ENCODE peak calls at places on chromosomes 3 and 15, in seven cellular contexts. Q is Karpas-422; D is CD8-positive, alpha-beta memory T cell; N is esophagus squamous epithelium; O is cardiac muscle cell; C is GM23338; F is Panc1. W is an unnamed sample.

GRCh38 chr3:120435621-120436020 is 15.2 kb downstream of the FSTL1 start:
- DNase-seq in D (no peak), Q (no peak), O (no peak), C (no peak), N (no peak), F (no peak), W (no peak)

GRCh38 chr15:73809728-73810501 is 56.8 kb upstream of the INSYN1 start:
- DNase-seq in N (no peak), D (no peak), C (no peak), Q (no peak), F (no peak), O (no peak), W (no peak)

GRCh38 chr3:21729888-21730459 is 21.0 kb downstream of the ZNF385D start:
- DNase-seq in F (no peak), Q (no peak), O (no peak), C (no peak), D (no peak), N (no peak), W (no peak)

GRCh38 chr15:77025941-77026411 is 31.1 kb downstream of the PSTPIP1 start:
- DNase-seq in O (no peak), Q (no peak), C (no peak), F (no peak), N (no peak), D (no peak), W (no peak)

GRCh38 chr3:192220915-192221314 is 506.4 kb downstream of the FGF12 start:
- DNase-seq in C (no peak), O (no peak), D (no peak), Q (no peak), N (no peak), F (no peak), W (no peak)

GRCh38 chr3:47421741-47422649 is 41.2 kb downstream of the PTPN23 start:
- DNase-seq in Q (peak), O (no peak), F (no peak), D (no peak), C (no peak), N (no peak), W (no peak)

GRCh38 chr15:73172508-73172907 is 120.2 kb downstream of the NEO1 start:
- DNase-seq in O (no peak), N (no peak), D (no peak), C (no peak), F (no peak), Q (no peak), W (no peak)

GRCh38 chr3:18900994-18901393 is 247.3 kb upstream of the KCNH8 start:
- DNase-seq in F (no peak), C (no peak), Q (no peak), N (no peak), O (no peak), D (no peak), W (no peak)

GRCh38 chr3:78238811-78239210 is 1198.9 kb downstream of the ROBO2 start:
- DNase-seq in N (no peak), D (no peak), O (no peak), C (no peak), Q (no peak), F (no peak), W (no peak)

GRCh38 chr15:68382286-68383007 is 49.5 kb downstream of the ITGA11 start:
- DNase-seq in N (no peak), C (no peak), O (no peak), D (no peak), F (no peak), Q (no peak), W (no peak)

GRCh38 chr3:190252080-190252479 is 70.2 kb downstream of the CLDN1 start:
- DNase-seq in D (no peak), C (no peak), O (no peak), F (no peak), Q (no peak), N (no peak), W (no peak)

GRCh38 chr3:176577462-176577861 is 619.8 kb downstream of the TBL1XR1 start:
- DNase-seq in N (no peak), D (no peak), Q (no peak), O (no peak), C (peak), F (no peak), W (no peak)

GRCh38 chr3:60536420-60536819 is 714.8 kb downstream of the FHIT start:
- DNase-seq in O (no peak), N (no peak), D (no peak), Q (no peak), F (no peak), C (no peak), W (no peak)

GRCh38 chr15:47963265-47963664 is 157.5 kb upstream of the SLC24A5 start:
- DNase-seq in D (no peak), Q (no peak), F (no peak), N (no peak), O (no peak), C (no peak), W (no peak)

GRCh38 chr3:138093721-138094120 is 21.7 kb downstream of the DZIP1L start:
- DNase-seq in C (no peak), N (no peak), D (no peak), O (no peak), Q (no peak), F (no peak), W (no peak)

GRCh38 chr3:140288575-140288974 is 353.6 kb downstream of the CLSTN2 start:
- DNase-seq in Q (no peak), N (no peak), O (no peak), C (no peak), F (no peak), D (no peak), W (no peak)

GRCh38 chr3:190886945-190887344 is 24.5 kb upstream of the GMNC start:
- DNase-seq in N (no peak), D (no peak), Q (no peak), F (no peak), C (no peak), O (no peak), W (no peak)

GRCh38 chr3:63972196-63972595 is 51.1 kb downstream of the PSMD6 start:
- DNase-seq in C (no peak), O (no peak), D (no peak), F (no peak), Q (no peak), N (no peak), W (no peak)

GRCh38 chr3:126745760-126746394 is 41.8 kb downstream of the CHCHD6 start:
- DNase-seq in F (no peak), C (no peak), D (no peak), Q (no peak), N (no peak), O (peak), W (no peak)

GRCh38 chr3:119918992-119919933 is 137.4 kb downstream of the NR1I2 start:
- DNase-seq in D (no peak), C (peak), O (no peak), Q (no peak), F (no peak), N (no peak), W (no peak)

GRCh38 chr15:70854669-70854976 is 666 bp upstream of the LARP6 start:
- DNase-seq in D (no peak), C (peak), F (no peak), O (no peak), N (no peak), Q (no peak), W (no peak)

GRCh38 chr3:57939776-57940175 is 68.4 kb upstream of the FLNB start:
- DNase-seq in C (no peak), D (no peak), O (peak), Q (no peak), F (no peak), N (no peak), W (no peak)

GRCh38 chr15:31357148-31357547 is 30.5 kb downstream of the KLF13 start:
- DNase-seq in N (no peak), Q (no peak), O (no peak), D (no peak), C (no peak), F (no peak), W (peak)

GRCh38 chr15:88604972-88605506 is 16.1 kb upstream of the AEN start:
- DNase-seq in C (peak), D (no peak), F (no peak), O (peak), Q (no peak), N (no peak), W (no peak)

GRCh38 chr3:188720215-188720614 is 451.6 kb upstream of the TPRG1 start:
- DNase-seq in Q (no peak), F (no peak), O (no peak), D (no peak), C (no peak), N (no peak), W (no peak)

GRCh38 chr3:39941941-39942340 is 132.5 kb downstream of the MYRIP start:
- DNase-seq in N (no peak), F (no peak), C (no peak), Q (no peak), D (no peak), O (no peak), W (no peak)

GRCh38 chr3:12904951-12905315 is 63.6 kb upstream of the RPL32 start:
- DNase-seq in N (no peak), Q (no peak), C (no peak), D (no peak), O (no peak), F (no peak), W (no peak)
- H3K27ac ChIP-seq in N (no peak), Q (no peak), C (no peak), D (no peak), O (no peak), F (no peak), W (no peak)

GRCh38 chr3:15795563-15796308 is 2.0 kb downstream of the ANKRD28 start:
- DNase-seq in N (no peak), D (peak), O (no peak), F (no peak), C (no peak), Q (peak), W (no peak)
- H3K4me3 ChIP-seq in N (peak), D (no peak), O (no peak), F (peak), C (no peak), Q (peak), W (no peak)

DNA sequence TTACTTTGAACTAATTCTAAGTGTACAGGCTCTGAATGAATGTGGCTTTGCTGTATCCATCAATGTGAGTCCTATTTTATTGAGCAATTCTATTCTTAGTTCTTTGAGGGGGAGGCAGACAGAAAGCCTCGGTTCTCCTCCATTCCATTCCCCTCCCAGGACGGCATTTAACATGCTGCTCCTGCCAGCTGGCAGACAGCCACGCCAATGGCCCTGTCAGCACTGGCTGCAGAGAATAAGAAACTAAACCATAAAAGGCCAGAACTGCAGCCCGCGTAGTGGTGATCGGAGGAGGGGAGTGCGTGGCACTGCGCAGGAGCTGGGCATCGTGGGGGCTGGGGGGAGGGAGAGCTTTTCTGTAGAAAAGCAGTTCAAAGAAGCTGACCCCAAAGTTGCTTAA is 76.0 kb upstream of the HACD2 start:
- DNase-seq in C (no peak), N (no peak), Q (no peak), O (peak), D (no peak), F (no peak), W (no peak)
- H3K27ac ChIP-seq in C (no peak), N (peak), Q (no peak), O (peak), D (no peak), F (no peak), W (no peak)

DNA sequence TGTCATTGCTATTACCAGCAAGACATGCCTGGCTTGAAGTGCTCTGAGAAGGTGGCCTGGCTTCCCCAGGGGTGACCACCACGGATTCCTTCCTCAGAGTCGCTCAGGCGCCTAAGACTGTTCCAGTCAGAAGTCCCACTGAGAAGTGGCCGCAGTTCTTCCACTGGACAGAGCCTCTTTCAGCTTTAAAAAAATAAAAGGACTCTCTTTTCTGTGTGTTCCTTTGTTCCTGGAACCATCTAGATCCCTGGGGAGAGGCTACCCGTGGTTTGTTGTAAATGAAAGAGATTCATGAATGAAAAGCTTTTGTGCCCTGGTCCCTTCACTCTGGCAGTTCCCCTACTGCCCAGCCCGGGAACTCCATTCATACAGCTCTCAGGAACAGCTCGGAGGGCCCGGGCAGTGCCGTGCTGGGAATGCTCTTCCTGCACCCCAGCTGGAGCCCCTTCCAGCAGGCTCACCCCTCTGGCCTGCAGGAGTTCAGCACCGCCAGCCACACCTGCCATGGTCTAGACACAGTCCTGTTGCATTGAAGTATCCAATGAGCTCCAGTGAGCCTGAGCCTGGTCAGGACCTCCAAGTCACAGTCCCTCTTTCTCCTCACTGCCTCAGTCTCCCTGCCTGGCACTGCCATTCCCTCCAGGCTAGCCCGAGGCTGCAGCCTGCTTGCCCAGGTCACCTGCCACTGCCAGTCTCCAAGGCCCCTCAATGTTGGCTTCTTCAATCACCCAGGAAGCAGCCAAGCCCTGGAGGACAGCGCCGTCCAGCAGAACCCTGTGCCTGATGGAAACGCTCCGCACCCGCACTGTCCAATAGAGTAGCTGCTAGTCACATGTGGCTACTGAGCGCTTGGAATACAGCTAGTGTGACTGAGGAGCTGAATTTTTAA is 75.4 kb downstream of the XXYLT1 start:
- DNase-seq in C (peak), N (no peak), D (no peak), F (no peak), Q (no peak), O (no peak), W (no peak)
- H3K4me3 ChIP-seq in C (no peak), N (no peak), D (no peak), F (peak), Q (no peak), O (no peak), W (no peak)

GRCh38 chr15:87570186-87570585 is 686.4 kb downstream of the NTRK3 start:
- DNase-seq in C (no peak), Q (no peak), F (no peak), O (no peak), D (no peak), N (no peak), W (peak)
- H3K27ac ChIP-seq in C (no peak), Q (no peak), F (no peak), O (no peak), D (no peak), N (no peak), W (no peak)

DNA sequence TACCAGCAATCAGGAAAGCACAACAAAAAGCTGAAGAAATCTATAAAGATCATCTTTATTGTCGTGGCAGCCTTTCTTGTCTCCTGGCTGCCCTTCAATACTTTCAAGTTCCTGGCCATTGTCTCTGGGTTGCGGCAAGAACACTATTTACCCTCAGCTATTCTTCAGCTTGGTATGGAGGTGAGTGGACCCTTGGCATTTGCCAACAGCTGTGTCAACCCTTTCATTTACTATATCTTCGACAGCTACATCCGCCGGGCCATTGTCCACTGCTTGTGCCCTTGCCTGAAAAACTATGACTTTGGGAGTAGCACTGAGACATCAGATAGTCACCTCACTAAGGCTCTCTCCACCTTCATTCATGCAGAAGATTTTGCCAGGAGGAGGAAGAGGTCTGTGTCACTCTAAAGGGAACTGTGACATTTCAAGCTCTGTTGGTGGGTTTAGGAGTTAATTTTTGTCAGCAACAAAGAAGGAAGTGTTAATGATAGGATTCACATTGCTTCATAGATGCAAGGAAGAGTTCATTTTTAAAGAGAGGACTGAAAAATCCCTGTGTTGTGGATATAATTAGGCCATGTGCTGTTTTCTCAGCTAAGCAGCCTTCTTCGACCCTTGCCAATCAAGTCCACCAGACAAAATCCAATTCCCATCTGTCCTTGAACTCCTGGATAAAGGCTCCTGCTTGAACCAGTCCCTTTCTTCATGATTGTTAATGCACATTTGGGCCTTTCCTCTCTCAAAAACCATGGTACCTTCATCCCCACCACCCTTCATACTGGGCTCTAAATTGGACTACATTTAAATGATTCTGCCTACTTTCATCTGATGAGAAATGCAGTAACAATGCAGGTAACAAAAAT is 1.2 kb downstream of the GPR15 start:
- DNase-seq in F (no peak), D (no peak), N (no peak), O (no peak), Q (no peak), C (no peak), W (no peak)
- H3K4me3 ChIP-seq in F (no peak), D (no peak), N (peak), O (no peak), Q (no peak), C (no peak), W (no peak)